ENCODE peak calls at places on chromosomes 2 and 18, in ten cellular contexts. J is gastrocnemius medialis, K is body of pancreas, L is Peyer's patch, S is IMR-90, R is right lobe of liver, I is breast epithelium, N is spleen, G is heart left ventricle, H is H1. P is an unnamed sample.
A peak's percentile ranks its signal among the peaks of the same experiment; 100 is the strongest.

GRCh38 chr2:38079111-38080052 is 3.4 kb upstream of the CYP1B1 start:
- DNase-seq in J (no peak), K (no peak), L (no peak), S (no peak), R (no peak), I (no peak), N (no peak), G (no peak), H (no peak), P (no peak)

GRCh38 chr2:242054406-242054805 is 184.9 kb downstream of the RTP5 start:
- DNase-seq in J (no peak), K (no peak), L (no peak), S (no peak), R (no peak), I (no peak), N (no peak), G (no peak), H (no peak), P (peak; percentile 28)

GRCh38 chr18:8871484-8871883 is 166.1 kb downstream of the MTCL1 start:
- DNase-seq in J (no peak), K (no peak), L (no peak), S (no peak), R (no peak), I (no peak), N (no peak), G (no peak), H (no peak), P (no peak)

GRCh38 chr2:165576409-165576808 is 106.9 kb downstream of the CSRNP3 start:
- DNase-seq in J (no peak), K (no peak), L (no peak), S (no peak), R (no peak), I (no peak), N (no peak), G (no peak), H (no peak), P (no peak)

GRCh38 chr18:3794537-3795348 is 344.8 kb downstream of the TGIF1 start:
- DNase-seq in J (no peak), K (peak; percentile 36), L (no peak), S (peak; percentile 99), R (no peak), I (no peak), N (no peak), G (peak; percentile 31), H (no peak), P (no peak)

GRCh38 chr2:5673148-5673860 is 18.9 kb upstream of the SOX11 start:
- DNase-seq in J (no peak), K (no peak), L (no peak), S (no peak), R (no peak), I (no peak), N (peak; percentile 70), G (no peak), H (no peak), P (no peak)

GRCh38 chr2:184091456-184091855 is 506.9 kb upstream of the ZNF804A start:
- DNase-seq in J (no peak), K (no peak), L (no peak), S (no peak), R (no peak), I (no peak), N (no peak), G (no peak), H (no peak), P (no peak)

GRCh38 chr18:55650363-55650870 is 62.4 kb upstream of the TCF4 start:
- DNase-seq in J (no peak), K (no peak), L (no peak), S (peak; percentile 42), R (no peak), I (no peak), N (no peak), G (no peak), H (no peak), P (no peak)

GRCh38 chr2:217254111-217254510 is 394.2 kb upstream of the TNP1 start:
- DNase-seq in J (no peak), K (no peak), L (no peak), S (no peak), R (no peak), I (no peak), N (no peak), G (no peak), H (no peak), P (no peak)

GRCh38 chr2:97763176-97763845 is 49.9 kb downstream of the ZAP70 start:
- DNase-seq in J (no peak), K (no peak), L (no peak), S (peak; percentile 20), R (no peak), I (no peak), N (no peak), G (no peak), H (no peak), P (no peak)

GRCh38 chr18:55090566-55091187 is 131.4 kb upstream of the CCDC68 start:
- DNase-seq in J (no peak), K (no peak), L (no peak), S (peak; percentile 5), R (no peak), I (no peak), N (no peak), G (no peak), H (no peak), P (no peak)

GRCh38 chr2:230441188-230441897 is 25.3 kb downstream of the SP100 start:
- DNase-seq in J (peak; percentile 22), K (peak; percentile 21), L (peak; percentile 85), S (peak; percentile 73), R (no peak), I (no peak), N (peak; percentile 83), G (no peak), H (no peak), P (no peak)

GRCh38 chr2:12107849-12108420 is 361.5 kb downstream of the LPIN1 start:
- DNase-seq in J (no peak), K (peak; percentile 59), L (no peak), S (peak; percentile 45), R (peak; percentile 20), I (no peak), N (no peak), G (no peak), H (no peak), P (no peak)

GRCh38 chr2:182426082-182426914 is 538 bp downstream of the PDE1A start:
- DNase-seq in J (no peak), K (no peak), L (no peak), S (peak; percentile 57), R (no peak), I (no peak), N (no peak), G (no peak), H (no peak), P (no peak)

GRCh38 chr2:150156415-150156814 is 331.1 kb downstream of the RND3 start:
- DNase-seq in J (no peak), K (no peak), L (no peak), S (no peak), R (no peak), I (no peak), N (no peak), G (no peak), H (no peak), P (no peak)

GRCh38 chr2:25567406-25567805 is 106.0 kb downstream of the DTNB start:
- DNase-seq in J (no peak), K (no peak), L (no peak), S (peak; percentile 65), R (no peak), I (no peak), N (no peak), G (no peak), H (no peak), P (no peak)

DNA sequence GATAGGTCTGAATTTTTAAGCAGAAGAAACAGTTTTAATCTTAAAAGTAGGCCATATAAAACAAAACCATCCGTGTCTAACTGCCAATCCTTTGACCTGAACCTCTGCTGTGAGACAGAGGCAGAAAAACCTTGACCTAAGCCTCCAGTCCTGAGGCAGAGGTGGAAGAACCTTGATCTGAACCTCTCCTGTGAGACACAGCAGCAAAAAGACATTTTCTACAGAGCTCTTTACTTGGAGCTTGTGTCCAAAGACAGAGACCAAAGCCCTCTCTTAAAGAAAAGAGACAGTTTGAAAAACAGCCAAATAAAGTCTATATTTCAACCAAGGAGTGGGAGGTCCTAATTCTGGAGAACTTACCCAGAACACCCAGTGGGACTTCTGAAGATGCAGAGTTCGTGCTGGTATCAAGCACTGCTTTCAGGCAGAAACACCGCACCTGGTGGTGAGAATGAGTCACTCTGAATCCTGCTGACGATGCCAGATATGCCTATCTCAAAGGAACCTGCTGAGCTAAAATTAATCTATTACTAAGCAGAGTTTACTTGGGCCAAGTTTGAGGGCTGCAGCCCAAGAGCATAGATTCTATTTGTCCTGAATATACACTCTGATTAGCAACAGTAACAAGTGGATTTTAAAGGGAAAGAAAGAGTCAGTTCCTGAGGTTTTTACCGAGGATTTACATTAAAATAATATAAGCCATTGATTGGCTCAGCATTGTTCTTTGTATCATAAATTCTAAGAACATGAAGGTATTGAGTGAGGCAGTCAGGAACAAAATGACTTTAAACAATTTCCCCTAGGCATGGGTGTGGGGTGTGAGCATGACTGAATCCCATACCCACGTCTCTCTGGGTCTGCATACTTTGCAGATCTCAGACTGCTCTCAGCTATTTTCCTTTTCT is 806.4 kb downstream of the TRIB2 start:
- DNase-seq in J (peak; percentile 50), K (peak; percentile 89), L (no peak), S (no peak), R (no peak), I (no peak), N (no peak), G (peak; percentile 58), H (no peak), P (no peak)
- TF ChIP-seq POLR2A in J (no peak), K (peak; percentile 85), L (no peak), S (no peak), R (no peak), I (no peak), N (no peak), G (no peak), H (no peak), P (no peak)

DNA sequence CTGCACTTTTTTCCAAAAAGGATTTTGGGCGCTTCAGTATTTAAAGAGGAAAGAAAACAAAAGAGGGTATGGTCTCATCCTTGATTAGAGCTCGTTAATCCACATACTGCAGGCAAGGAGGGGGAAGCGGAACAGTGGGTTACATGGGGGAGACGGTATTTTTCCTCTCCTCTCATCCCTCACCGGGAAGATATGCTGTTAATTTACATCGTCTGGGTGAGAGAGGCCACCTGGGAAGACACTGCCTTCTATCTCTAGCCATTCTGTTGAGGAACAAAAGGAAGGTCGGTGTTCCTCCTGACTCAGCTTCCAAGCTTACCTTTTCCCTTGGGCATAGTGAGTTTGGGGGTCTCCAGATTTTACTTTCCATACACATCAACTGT is 52.3 kb downstream of the IMPA2 start:
- DNase-seq in J (no peak), K (no peak), L (no peak), S (no peak), R (no peak), I (no peak), N (no peak), G (no peak), H (no peak), P (no peak)
- H3K27ac ChIP-seq in J (peak overlapping the region; percentile 63), K (peak overlapping the region; percentile 75), L (no peak overlapping the region), S (no peak overlapping the region), R (no peak overlapping the region), I (no peak overlapping the region), N (no peak overlapping the region), G (peak overlapping the region; percentile 37), H (no peak overlapping the region), P (no peak overlapping the region)

GRCh38 chr2:66435549-66435875 is 587 bp downstream of the MEIS1 start:
- DNase-seq in J (no peak), K (no peak), L (no peak), S (no peak), R (no peak), I (no peak), N (no peak), G (peak; percentile 26), H (no peak), P (no peak)
- TF ChIP-seq CTCF in J (no peak), K (no peak), L (no peak), S (no peak), R (no peak), I (no peak), N (no peak), G (no peak), H (no peak), P (no peak)

GRCh38 chr2:159714586-159714930 is 2.3 kb downstream of the MARCHF7 start:
- DNase-seq in J (no peak), K (no peak), L (no peak), S (no peak), R (no peak), I (no peak), N (no peak), G (no peak), H (no peak), P (no peak)
- TF ChIP-seq POLR2A in J (no peak), K (no peak), L (no peak), S (no peak), R (no peak), I (no peak), N (no peak), G (no peak), H (no peak), P (no peak)